ENCODE peak calls at places on chromosome 1, in eight cellular contexts. X, V, R, W, I, J, Z and H are unnamed samples.
A peak's percentile ranks its signal among the peaks of the same experiment; 100 is the strongest.

GRCh38 chr1:115706774-115707425 is 61.6 kb downstream of the CASQ2 start:
- DNase-seq in W (no peak), I (peak; percentile 51), Z (peak; percentile 30), R (no peak), X (no peak), J (no peak), V (no peak), H (peak; percentile 79)

GRCh38 chr1:26856604-26857469 is 6.1 kb upstream of the SFN start:
- DNase-seq in R (no peak), I (no peak), X (no peak), Z (no peak), W (no peak), J (no peak), V (no peak), H (no peak)

GRCh38 chr1:34864759-34865158 is 5.2 kb upstream of the SMIM12 start:
- DNase-seq in R (no peak), X (no peak), W (no peak), Z (no peak), V (no peak), I (no peak), J (no peak), H (no peak)

GRCh38 chr1:7409278-7409677 is 361.8 kb upstream of the VAMP3 start:
- DNase-seq in Z (no peak), W (no peak), X (peak; percentile 27), R (no peak), I (no peak), V (peak; percentile 33), J (peak; percentile 85), H (no peak)

GRCh38 chr1:50989694-50990093 is 19.6 kb downstream of the CDKN2C start:
- DNase-seq in J (no peak), R (no peak), V (no peak), X (no peak), Z (no peak), W (no peak), I (no peak), H (no peak)

GRCh38 chr1:246800356-246800755 is 76.1 kb downstream of the SCCPDH start:
- DNase-seq in I (no peak), X (no peak), V (no peak), Z (no peak), J (no peak), W (no peak), R (no peak), H (no peak)

GRCh38 chr1:181073638-181074037 is 14.9 kb upstream of the IER5 start:
- DNase-seq in Z (no peak), W (no peak), I (no peak), V (no peak), R (no peak), X (no peak), J (no peak), H (no peak)

GRCh38 chr1:44035726-44036408 is 4.6 kb upstream of the SLC6A9 start:
- DNase-seq in J (peak; percentile 85), X (no peak), V (no peak), I (no peak), Z (no peak), W (no peak), R (no peak), H (no peak)

GRCh38 chr1:35726814-35727433 is 8.2 kb upstream of the C1orf216 start:
- DNase-seq in J (no peak), W (no peak), V (peak; percentile 48), X (peak; percentile 70), R (no peak), Z (peak; percentile 58), I (peak; percentile 24), H (peak; percentile 62)